ENCODE peak calls at places on chromosomes 3 and 15, in five cellular contexts. S is H1, M is GM12878, W is HCT116, P is SK-N-SH. V is an unnamed sample.

GRCh38 chr3:150754896-150755295 is 8.1 kb downstream of the SIAH2 start:
- DNase-seq in M (no peak), P (no peak), W (no peak), S (no peak), V (no peak)

GRCh38 chr3:56844536-56844935 is 42.8 kb upstream of the ARHGEF3 start:
- DNase-seq in S (no peak), P (no peak), W (no peak), M (no peak), V (no peak)

GRCh38 chr15:31365032-31365654 is 38.5 kb downstream of the KLF13 start:
- DNase-seq in P (no peak), W (no peak), M (no peak), S (no peak), V (no peak)

GRCh38 chr3:161927131-161927530 is 430.5 kb downstream of the OTOL1 start:
- DNase-seq in P (no peak), S (no peak), W (no peak), M (no peak), V (no peak)

GRCh38 chr3:64459711-64460110 is 228.1 kb downstream of the ADAMTS9 start:
- DNase-seq in S (no peak), P (no peak), W (no peak), M (no peak), V (no peak)

GRCh38 chr3:55842204-55842603 is 355.1 kb upstream of the WNT5A start:
- DNase-seq in P (no peak), M (no peak), S (no peak), W (no peak), V (no peak)

GRCh38 chr15:37204698-37205097 is 104.3 kb upstream of the MEIS2 start:
- DNase-seq in P (no peak), M (no peak), S (no peak), W (no peak), V (no peak)

GRCh38 chr3:190865828-190866227 is 3.3 kb upstream of the GMNC start:
- DNase-seq in M (no peak), S (no peak), P (no peak), W (no peak), V (no peak)

GRCh38 chr3:78506581-78507195 is 1261.1 kb downstream of the ROBO1 start:
- DNase-seq in P (no peak), M (no peak), S (no peak), W (no peak), V (no peak)

GRCh38 chr3:48597408-48597800 is 2.3 kb upstream of the COL7A1 start:
- DNase-seq in M (no peak), S (no peak), W (no peak), P (no peak), V (no peak)

GRCh38 chr15:33256874-33257273 is 53.9 kb upstream of the RYR3 start:
- DNase-seq in S (no peak), P (no peak), W (no peak), M (no peak), V (peak)

GRCh38 chr15:65096481-65097385 is 18.3 kb downstream of the UBAP1L start:
- DNase-seq in S (no peak), P (no peak), W (no peak), M (no peak), V (no peak)

GRCh38 chr15:88572030-88572333 is 25.5 kb upstream of the DET1 start:
- DNase-seq in S (no peak), M (no peak), P (peak), W (no peak), V (no peak)

GRCh38 chr3:14774431-14774830 is 44.3 kb upstream of the FGD5 start:
- DNase-seq in P (no peak), W (no peak), M (no peak), S (peak), V (no peak)

GRCh38 chr3:143737065-143737464 is 111.2 kb downstream of the SLC9A9 start:
- DNase-seq in S (no peak), W (no peak), M (no peak), P (no peak), V (no peak)

GRCh38 chr3:31370681-31371080 is 162.0 kb upstream of the STT3B start:
- DNase-seq in S (no peak), P (no peak), W (no peak), M (no peak), V (no peak)

GRCh38 chr15:32659340-32659831 is 17.9 kb downstream of the SCG5 start:
- DNase-seq in M (no peak), P (peak), S (peak), W (no peak), V (peak)

GRCh38 chr3:194313642-194314430 is 37.3 kb downstream of the CPN2 start:
- DNase-seq in W (no peak), M (no peak), P (peak), S (no peak), V (peak)
- TF ChIP-seq JUND in W (no peak), M (no peak), P (no peak), S (no peak), V (no peak)

DNA sequence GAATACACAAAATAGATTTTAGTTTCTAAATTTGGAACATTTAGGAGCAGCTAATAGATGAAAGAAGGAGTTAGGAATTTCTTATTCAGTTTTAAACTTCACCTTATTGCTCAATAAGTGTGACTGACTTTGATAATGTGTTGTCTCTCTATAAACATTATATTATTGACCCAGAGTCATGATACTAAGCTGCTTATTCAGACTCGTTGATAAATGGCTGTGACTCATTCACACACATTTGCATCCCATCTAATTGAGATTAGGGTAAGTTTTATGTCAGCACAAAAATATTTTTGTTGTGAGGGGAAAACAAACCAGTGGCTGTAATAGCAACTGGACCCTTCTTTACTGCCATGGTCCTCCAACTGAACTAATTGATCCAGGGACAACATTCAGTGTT is 137.6 kb downstream of the GOLIM4 start:
- DNase-seq in P (no peak), S (no peak), M (no peak), W (no peak), V (no peak)
- TF ChIP-seq JUND in P (no peak), S (no peak), M (no peak), W (no peak), V (no peak)

DNA sequence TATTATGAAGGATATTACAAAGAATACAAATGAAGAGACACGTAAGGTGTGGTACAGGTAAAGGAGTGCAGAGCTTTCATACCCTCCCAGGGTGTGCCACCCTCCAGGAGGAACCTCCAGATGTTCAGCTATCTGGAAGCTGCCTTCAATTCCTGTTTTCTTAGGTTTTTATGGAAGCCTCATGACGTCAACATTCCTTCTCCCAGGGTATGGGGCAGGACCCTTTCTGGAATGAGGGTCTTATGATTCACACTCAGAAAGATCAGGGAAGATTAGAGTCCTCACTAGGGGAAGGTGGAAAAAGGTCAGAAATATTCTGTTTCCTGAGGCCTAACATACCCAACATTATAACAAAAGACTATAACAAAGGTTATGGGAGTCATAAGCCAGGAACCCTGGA is 99.8 kb upstream of the PLCL2 start:
- DNase-seq in P (no peak), W (no peak), S (no peak), M (no peak), V (no peak)
- TF ChIP-seq JUND in P (no peak), W (no peak), S (no peak), M (no peak), V (no peak)

GRCh38 chr3:93924491-93924890 is 49.2 kb downstream of the PROS1 start:
- DNase-seq in S (no peak), W (no peak), M (no peak), P (no peak), V (no peak)
- TF ChIP-seq JUND in S (no peak), W (no peak), M (no peak), P (no peak), V (no peak)

DNA sequence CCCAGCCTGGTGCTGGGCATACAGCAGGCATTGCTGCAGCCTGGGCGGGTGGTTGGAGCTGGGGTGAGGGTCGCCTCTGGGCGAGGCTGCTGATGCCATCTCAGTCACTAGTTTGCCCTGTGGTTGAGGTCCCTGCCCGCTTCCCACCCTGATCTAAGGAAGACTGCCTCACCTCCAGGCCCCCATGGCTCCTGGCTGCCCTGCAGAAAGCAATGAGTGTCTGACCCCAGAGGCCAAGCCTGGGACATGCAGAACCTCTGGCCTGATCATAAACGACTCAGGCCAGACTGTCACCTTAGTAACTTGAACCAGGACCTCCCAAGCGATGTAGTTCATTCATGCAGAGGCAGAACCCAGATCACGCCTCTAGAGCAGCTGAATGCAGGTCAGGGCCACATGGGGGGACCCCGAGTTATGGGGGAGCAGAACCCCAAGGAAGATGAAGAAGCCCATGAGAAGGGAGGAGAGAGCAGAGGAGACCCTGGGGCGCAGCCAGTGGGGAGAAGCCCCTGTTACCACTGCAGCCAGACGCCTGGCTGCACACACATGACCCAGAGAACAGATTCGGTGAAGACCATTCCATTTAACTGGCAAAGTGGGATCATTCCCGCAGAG is 213.9 kb downstream of the TBC1D2B start:
- DNase-seq in M (no peak), S (no peak), W (no peak), P (no peak), V (no peak)
- TF ChIP-seq JUND in M (no peak), S (no peak), W (no peak), P (no peak), V (no peak)

GRCh38 chr3:61278713-61279112 is 27.5 kb upstream of the FHIT start:
- DNase-seq in M (no peak), S (no peak), P (no peak), W (no peak), V (no peak)

GRCh38 chr3:61277411-61277810 is 26.2 kb upstream of the FHIT start:
- DNase-seq in S (no peak), W (no peak), P (no peak), M (no peak), V (no peak)
- TF ChIP-seq JUND in S (no peak), W (no peak), P (no peak), M (no peak), V (no peak)